ENCODE peak calls at places on chromosomes 3 and 15, in eight cellular contexts. X is brain microvascular endothelial cell, Z is ovary, Y is lower lobe of right lung, K is endothelial cell, E is body of pancreas, M is dorsolateral prefrontal cortex, S is neural crest cell. I is an unnamed sample.

GRCh38 chr3:50261505-50261904 is 7.4 kb upstream of the SEMA3B start:
- DNase-seq in Z (peak; percentile 36), K (no peak), M (no peak), Y (no peak), S (no peak), E (no peak), X (no peak), I (no peak)

GRCh38 chr3:140771030-140771677 is 93.3 kb downstream of the TRIM42 start:
- DNase-seq in K (no peak), X (no peak), Z (no peak), E (no peak), S (no peak), M (no peak), Y (no peak), I (no peak)

GRCh38 chr3:62046326-62046725 is 327.0 kb downstream of the FEZF2 start:
- DNase-seq in K (no peak), E (no peak), Y (no peak), Z (no peak), X (peak; percentile 9), M (no peak), S (no peak), I (no peak)

GRCh38 chr3:153783106-153783505 is 338.1 kb upstream of the ARHGEF26 start:
- DNase-seq in S (no peak), Z (no peak), E (no peak), M (no peak), K (no peak), X (no peak), Y (no peak), I (no peak)

GRCh38 chr15:99717129-99718024 is 15.9 kb downstream of the LYSMD4 start:
- DNase-seq in E (no peak), M (no peak), K (no peak), Z (no peak), S (no peak), X (no peak), Y (no peak), I (no peak)

GRCh38 chr3:124999897-125000296 is 55.9 kb downstream of the HEG1 start:
- DNase-seq in Y (no peak), Z (no peak), E (peak; percentile 46), X (no peak), K (no peak), S (no peak), M (no peak), I (no peak)

GRCh38 chr3:185733980-185734724 is 90.7 kb downstream of the IGF2BP2 start:
- DNase-seq in Z (peak; percentile 18), K (peak; percentile 63), Y (no peak), M (no peak), E (peak; percentile 77), S (peak; percentile 30), X (peak; percentile 83), I (no peak)

GRCh38 chr3:11556851-11557644 is 86.7 kb downstream of the VGLL4 start:
- DNase-seq in S (no peak), Y (peak; percentile 37), X (peak; percentile 97), K (no peak), M (no peak), E (peak; percentile 42), Z (peak; percentile 62), I (no peak)

GRCh38 chr3:170772135-170772534 is 97.9 kb downstream of the RPL22L1 start:
- DNase-seq in X (no peak), Y (no peak), K (no peak), E (no peak), Z (no peak), M (no peak), S (no peak), I (no peak)

GRCh38 chr15:74432968-74433591 is 678 bp downstream of the SEMA7A start:
- DNase-seq in M (no peak), E (no peak), S (no peak), Z (no peak), X (no peak), K (no peak), Y (no peak), I (no peak)

GRCh38 chr15:88586401-88587162 is 34.6 kb upstream of the AEN start:
- DNase-seq in Z (no peak), Y (no peak), X (peak; percentile 24), S (no peak), E (no peak), K (no peak), M (no peak), I (no peak)

GRCh38 chr3:158097571-158098553 is 8.4 kb downstream of the SHOX2 start:
- DNase-seq in X (peak; percentile 39), M (no peak), E (peak; percentile 87), Z (no peak), K (peak; percentile 83), Y (peak; percentile 82), S (peak; percentile 47), I (no peak)

GRCh38 chr3:142095866-142096265 is 53.5 kb downstream of the TFDP2 start:
- DNase-seq in X (no peak), K (no peak), Y (no peak), Z (no peak), E (no peak), M (no peak), S (no peak), I (no peak)

GRCh38 chr3:46900007-46900292 is 22.4 kb downstream of the PTH1R start:
- DNase-seq in E (no peak), X (no peak), S (no peak), Z (no peak), Y (peak; percentile 31), M (no peak), K (no peak), I (no peak)

GRCh38 chr15:98787936-98788757 is 139.8 kb downstream of the IGF1R start:
- DNase-seq in M (no peak), K (no peak), S (no peak), X (no peak), Z (no peak), E (no peak), Y (peak; percentile 49), I (no peak)

GRCh38 chr3:123951522-123952447 is 9.2 kb downstream of the CCDC14 start:
- DNase-seq in Y (no peak), S (no peak), K (no peak), X (no peak), Z (no peak), M (no peak), E (no peak), I (no peak)

GRCh38 chr15:72380743-72381142 is 4.9 kb upstream of the HEXA start:
- DNase-seq in E (no peak), X (no peak), Z (no peak), S (no peak), M (no peak), Y (no peak), K (no peak), I (no peak)

GRCh38 chr3:145649368-145649887 is 511.6 kb downstream of the PLOD2 start:
- DNase-seq in M (no peak), Y (no peak), X (no peak), E (no peak), K (no peak), Z (no peak), S (no peak), I (no peak)

GRCh38 chr3:42014949-42015533 is 53.1 kb upstream of the ULK4 start:
- DNase-seq in E (peak; percentile 46), X (no peak), S (no peak), K (no peak), M (no peak), Z (peak; percentile 52), Y (peak; percentile 57), I (no peak)

GRCh38 chr15:77027697-77028450 is 32.9 kb downstream of the PSTPIP1 start:
- DNase-seq in Z (no peak), X (no peak), M (no peak), E (no peak), S (no peak), Y (peak; percentile 48), K (peak; percentile 30), I (peak; percentile 21)

GRCh38 chr3:104947946-104948345 is 418.8 kb upstream of the ALCAM start:
- DNase-seq in Z (no peak), K (no peak), S (no peak), X (peak; percentile 14), M (no peak), Y (no peak), E (no peak), I (no peak)

GRCh38 chr3:161560006-161560637 is 63.5 kb downstream of the OTOL1 start:
- DNase-seq in Z (peak; percentile 20), S (peak; percentile 55), E (peak; percentile 14), X (peak; percentile 52), K (peak; percentile 65), M (peak; percentile 28), Y (no peak), I (no peak)

GRCh38 chr15:98737122-98737521 is 88.8 kb downstream of the IGF1R start:
- DNase-seq in X (no peak), Y (no peak), M (no peak), Z (no peak), K (no peak), E (no peak), S (no peak), I (no peak)

GRCh38 chr15:90902996-90903732 is at the start of gene MAN2A2:
- DNase-seq in S (peak; percentile 45), M (peak; percentile 52), X (no peak), Z (peak; percentile 54), Y (peak; percentile 89), E (peak; percentile 91), K (peak; percentile 43), I (no peak)

GRCh38 chr3:71585126-71585525 is 1.6 kb upstream of the FOXP1 start:
- DNase-seq in K (no peak), E (peak; percentile 22), S (no peak), Z (no peak), M (no peak), Y (no peak), X (no peak), I (no peak)

DNA sequence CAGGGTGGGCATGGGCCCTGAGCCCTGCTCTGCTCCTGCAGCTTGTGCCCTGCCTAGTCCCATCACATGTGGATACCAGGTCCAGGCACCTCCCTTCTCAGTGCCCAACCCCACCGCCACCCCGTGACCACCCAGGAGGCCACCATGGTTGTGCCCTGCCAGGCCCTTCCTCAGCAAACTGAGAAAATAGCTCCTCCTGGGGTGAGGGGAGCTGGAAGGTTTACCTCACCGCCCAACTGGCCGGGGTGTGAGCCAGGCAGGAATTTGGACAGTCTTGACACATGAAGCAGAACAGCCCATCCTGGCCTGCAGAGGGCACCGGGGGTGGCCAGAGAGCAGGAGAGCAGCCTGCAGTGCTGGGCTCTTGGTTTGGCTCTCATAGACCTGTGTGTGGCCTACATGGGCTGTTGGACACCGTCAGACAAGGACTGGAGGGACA is 11.4 kb upstream of the C3orf22 start:
- DNase-seq in S (no peak), E (no peak), K (peak; percentile 28), Y (no peak), M (no peak), X (no peak), Z (no peak), I (no peak)
- TF ChIP-seq CTCF in S (no peak), E (no peak), K (no peak), Y (no peak), M (no peak), X (peak; percentile 22), Z (no peak), I (no peak)

GRCh38 chr3:30894521-30895289 is at the start of gene GADL1:
- DNase-seq in S (peak; percentile 22), X (peak; percentile 23), M (no peak), Y (peak; percentile 63), E (peak; percentile 10), K (peak; percentile 38), Z (peak; percentile 20), I (no peak)
- TF ChIP-seq CTCF in S (no peak), X (no peak), M (no peak), Y (no peak), E (no peak), K (no peak), Z (no peak), I (no peak)

GRCh38 chr3:169218314-169218983 is 445.1 kb downstream of the MECOM start:
- DNase-seq in X (peak; percentile 76), E (peak; percentile 62), Z (no peak), K (peak; percentile 70), S (peak; percentile 15), Y (no peak), M (no peak), I (no peak)
- TF ChIP-seq CTCF in X (peak; percentile 93), E (peak; percentile 77), Z (no peak), K (peak; percentile 54), S (peak; percentile 70), Y (peak; percentile 63), M (no peak), I (no peak)

GRCh38 chr3:56303508-56303907 is 164.8 kb downstream of the ERC2 start:
- DNase-seq in S (peak; percentile 49), M (no peak), K (peak; percentile 67), Y (no peak), E (no peak), Z (no peak), X (peak; percentile 42), I (no peak)
- TF ChIP-seq CTCF in S (peak; percentile 66), M (peak; percentile 32), K (peak; percentile 54), Y (peak; percentile 42), E (peak; percentile 12), Z (no peak), X (peak; percentile 86), I (no peak)

I was measured in omental fat pad.